ENCODE peak calls at places on chromosomes 3 and 15, in seven cellular contexts. H is ascending aorta; J is brain microvascular endothelial cell; P is GM23338; M is cardiac muscle cell; D is stomach; C is naive thymus-derived CD4-positive, alpha-beta T cell. G is an unnamed sample.

GRCh38 chr15:67746450-67746849 is 78.9 kb upstream of the SKOR1 start:
- DNase-seq in H (no peak), M (no peak), J (no peak), C (peak; percentile 34), D (no peak), P (peak; percentile 53), G (no peak)

GRCh38 chr15:57056357-57056756 is 137.9 kb downstream of the TCF12 start:
- DNase-seq in M (no peak), P (no peak), J (no peak), C (no peak), H (no peak), D (no peak), G (no peak)

GRCh38 chr3:73812054-73812453 is 187.3 kb upstream of the PDZRN3 start:
- DNase-seq in H (no peak), D (no peak), J (no peak), C (no peak), P (no peak), M (no peak), G (no peak)

GRCh38 chr3:190131329-190131728 is 10.6 kb upstream of the P3H2 start:
- DNase-seq in M (peak; percentile 81), C (no peak), P (no peak), J (peak; percentile 91), D (peak; percentile 52), H (no peak), G (no peak)

GRCh38 chr3:128703561-128703960 is 22.4 kb upstream of the RAB7A start:
- DNase-seq in P (no peak), J (no peak), M (no peak), D (no peak), C (no peak), H (no peak), G (no peak)

GRCh38 chr3:188179006-188179966 is 25.3 kb downstream of the LPP start:
- DNase-seq in J (no peak), M (no peak), C (no peak), H (peak; percentile 90), D (no peak), P (peak; percentile 37), G (no peak)

GRCh38 chr3:149462653-149463052 is 11.8 kb upstream of the TM4SF4 start:
- DNase-seq in P (no peak), C (no peak), J (no peak), H (no peak), D (no peak), M (no peak), G (no peak)

GRCh38 chr3:48151807-48152427 is 36.3 kb downstream of the CDC25A start:
- DNase-seq in H (no peak), C (no peak), J (no peak), P (no peak), D (no peak), M (peak; percentile 6), G (peak; percentile 50)

GRCh38 chr3:194035406-194036138 is 100.4 kb upstream of the HES1 start:
- DNase-seq in M (no peak), C (no peak), D (peak; percentile 43), P (no peak), H (no peak), J (no peak), G (no peak)

GRCh38 chr15:28885630-28886430 is at the start of gene APBA2:
- DNase-seq in H (no peak), M (peak; percentile 59), P (peak; percentile 77), J (peak; percentile 18), D (no peak), C (peak; percentile 69), G (no peak)

GRCh38 chr3:117688583-117688982 is 979.0 kb downstream of the TUSC7 start:
- DNase-seq in C (no peak), H (no peak), D (peak; percentile 35), P (peak; percentile 70), J (no peak), M (no peak), G (no peak)

GRCh38 chr15:63218114-63218808 is 28.9 kb downstream of the RAB8B start:
- DNase-seq in C (no peak), D (no peak), H (no peak), P (no peak), J (peak; percentile 65), M (peak; percentile 66), G (no peak)

GRCh38 chr15:70936326-70936725 is 43.7 kb downstream of the LRRC49 start:
- DNase-seq in C (no peak), J (no peak), H (no peak), M (peak; percentile 34), D (no peak), P (no peak), G (no peak)

GRCh38 chr3:179750720-179751328 is 98.0 kb downstream of the USP13 start:
- DNase-seq in D (no peak), P (peak; percentile 59), J (peak; percentile 24), C (peak; percentile 1), M (peak; percentile 47), H (no peak), G (no peak)

GRCh38 chr3:153289334-153289808 is 127.3 kb downstream of the RAP2B start:
- DNase-seq in J (peak; percentile 51), M (no peak), C (no peak), D (no peak), P (no peak), H (no peak), G (no peak)

GRCh38 chr15:61750271-61751084 is 309.8 kb downstream of the VPS13C start:
- DNase-seq in M (no peak), H (no peak), P (no peak), C (no peak), D (peak; percentile 50), J (no peak), G (no peak)

GRCh38 chr15:39946862-39947261 is 12.9 kb downstream of the EIF2AK4 start:
- DNase-seq in J (peak; percentile 37), D (no peak), M (no peak), H (no peak), C (no peak), P (no peak), G (no peak)

DNA sequence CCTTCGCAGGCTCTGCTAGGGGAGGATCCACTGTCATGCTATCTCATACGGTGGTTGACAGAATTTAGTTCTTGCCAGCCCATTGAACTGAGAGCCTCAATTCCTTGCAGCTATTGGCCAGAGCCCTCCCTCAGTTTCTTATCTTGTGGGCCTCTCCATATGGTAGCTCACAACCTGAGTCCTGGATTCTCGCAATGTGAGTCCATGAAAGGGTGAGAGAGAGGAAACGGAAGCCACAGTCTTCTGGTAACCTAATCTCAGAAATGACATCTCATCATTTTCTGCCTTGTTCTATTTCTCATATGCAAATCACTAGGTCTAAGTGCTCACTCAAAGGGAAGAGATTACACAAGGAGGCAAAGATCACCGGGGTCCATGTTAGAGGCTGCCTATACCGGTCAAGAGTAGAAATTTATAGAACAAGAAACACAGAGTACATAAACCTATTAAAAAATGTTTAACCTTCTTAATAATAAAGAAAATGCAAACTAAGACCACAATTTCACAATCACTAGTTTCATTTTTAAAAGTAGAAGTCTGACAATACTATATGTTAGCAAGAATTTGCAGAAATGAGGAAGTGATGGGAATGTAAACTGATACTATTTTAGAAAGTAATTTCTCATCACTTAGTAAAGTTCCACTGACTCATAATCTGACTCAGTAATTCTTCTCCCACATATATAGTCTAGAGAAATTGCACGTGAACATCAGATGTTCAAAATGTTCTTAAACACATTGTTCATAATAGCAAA is 378.4 kb upstream of the AGTR1 start:
- DNase-seq in J (peak; percentile 29), D (no peak), M (peak; percentile 53), P (no peak), C (no peak), H (no peak), G (no peak)
- H3K4me3 ChIP-seq in J (peak overlapping the region; percentile 7), D (no peak overlapping the region), M (no peak overlapping the region), P (no peak overlapping the region), C (no peak overlapping the region), H (no peak overlapping the region), G (no peak overlapping the region)

GRCh38 chr3:184192889-184193288 is 6.9 kb downstream of the ABCF3 start:
- DNase-seq in J (no peak), M (no peak), P (no peak), H (no peak), C (no peak), D (no peak), G (no peak)

GRCh38 chr3:184188080-184188479 is 2.1 kb downstream of the ABCF3 start:
- DNase-seq in C (no peak), D (no peak), H (no peak), M (no peak), P (no peak), J (no peak), G (no peak)

GRCh38 chr3:184186184-184186901 is at the start of gene ABCF3:
- DNase-seq in H (peak; percentile 80), C (no peak), D (no peak), M (peak; percentile 63), P (no peak), J (no peak), G (peak; percentile 69)

GRCh38 chr3:184186902-184187207 is 856 bp downstream of the ABCF3 start:
- DNase-seq in C (no peak), J (no peak), M (no peak), H (no peak), D (no peak), P (no peak), G (no peak)

DNA sequence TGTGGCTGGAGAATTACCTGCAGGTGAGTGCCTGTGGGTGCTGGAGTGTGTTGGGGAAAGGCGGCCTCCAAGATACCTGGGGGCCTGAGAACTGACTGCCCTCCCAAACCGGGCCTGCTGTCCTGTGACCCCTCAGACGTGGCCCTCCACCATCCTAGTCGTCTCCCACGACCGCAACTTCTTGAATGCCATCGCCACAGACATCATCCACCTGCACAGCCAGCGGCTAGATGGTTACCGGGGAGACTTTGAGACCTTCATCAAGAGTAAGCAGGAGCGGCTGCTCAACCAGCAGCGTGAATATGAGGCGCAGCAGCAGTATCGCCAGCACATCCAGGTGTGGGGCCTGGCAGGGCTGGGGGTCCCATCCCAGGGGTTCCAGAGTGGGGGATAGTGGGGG is 3.4 kb downstream of the ABCF3 start:
- DNase-seq in P (no peak), C (no peak), M (no peak), H (no peak), D (no peak), J (no peak), G (no peak)
- H3K36me3 ChIP-seq in P (peaks cover 13% of the 10 kb centered on the region), C (peaks cover 13% of the 10 kb centered on the region), M (peaks cover 47% of the 10 kb centered on the region), H (peaks cover 69% of the 10 kb centered on the region), D (peaks cover 72% of the 10 kb centered on the region), J (peaks cover 63% of the 10 kb centered on the region), G (peaks cover 12% of the 10 kb centered on the region)

GRCh38 chr15:34588046-34588674 is 4.7 kb upstream of the GOLGA8B start:
- DNase-seq in D (peak; percentile 64), P (peak; percentile 82), H (peak; percentile 85), C (peak; percentile 72), M (peak; percentile 86), J (peak; percentile 80), G (peak; percentile 60)
- H3K4me3 ChIP-seq in D (peak overlapping the region; percentile 27), P (peak overlapping the region; percentile 11), H (peak overlapping the region; percentile 51), C (no peak overlapping the region), M (no peak overlapping the region), J (peak overlapping the region; percentile 28), G (peak overlapping the region; percentile 22)

GRCh38 chr3:32481791-32482631 is 20.6 kb downstream of the CMTM6 start:
- DNase-seq in M (no peak), H (no peak), D (no peak), C (no peak), J (no peak), P (no peak), G (no peak)

GRCh38 chr3:32482693-32483092 is 20.0 kb downstream of the CMTM6 start:
- DNase-seq in C (no peak), M (no peak), H (no peak), D (no peak), J (no peak), P (no peak), G (no peak)

GRCh38 chr3:32487781-32488526 is 14.7 kb downstream of the CMTM6 start:
- DNase-seq in M (no peak), H (no peak), D (no peak), P (no peak), J (no peak), C (no peak), G (no peak)

GRCh38 chr3:32483772-32484171 is 18.9 kb downstream of the CMTM6 start:
- DNase-seq in J (no peak), H (no peak), P (peak; percentile 21), D (no peak), M (no peak), C (no peak), G (no peak)

GRCh38 chr3:32484437-32484836 is 18.2 kb downstream of the CMTM6 start:
- DNase-seq in M (no peak), P (no peak), C (no peak), D (no peak), J (no peak), H (no peak), G (no peak)
- H3K36me3 ChIP-seq in M (peaks cover 6% of the 10 kb centered on the region), P (no peaks in the 10 kb centered on the region), C (no peaks in the 10 kb centered on the region), D (peaks cover 41% of the 10 kb centered on the region), J (peaks cover 14% of the 10 kb centered on the region), H (peaks cover 38% of the 10 kb centered on the region), G (no peaks in the 10 kb centered on the region)

G was measured in right lobe of liver.